ENCODE peak calls at places on chromosomes 12 and 14, in six cellular contexts. G is H54; D is WTC11; F is cerebellar nuclear complex; Y is ELR; H is stimulated activated naive CD8-positive, alpha-beta T cell treated with anti-CD3 and anti-CD28 coated beads, Interleukin-15, amount 100 ng/mL, for 72 hours. J is an unnamed sample.

GRCh38 chr12:101839324-101840283 is 8.8 kb upstream of the GNPTAB start:
- DNase-seq in G (no peak), D (peak; percentile 74), F (peak; percentile 18), Y (peak; percentile 76), H (peak; percentile 55), J (peak; percentile 60)

GRCh38 chr14:89616425-89617141 is 199.6 kb upstream of the FOXN3 start:
- DNase-seq in G (no peak), D (no peak), F (no peak), Y (peak; percentile 14), H (peak; percentile 54), J (no peak)

GRCh38 chr12:96193725-96194571 is at the start of gene ELK3:
- DNase-seq in G (peak; percentile 51), D (peak; percentile 45), F (peak; percentile 9), Y (peak; percentile 82), H (peak; percentile 48), J (peak; percentile 71)

GRCh38 chr14:61065671-61066070 is 84.6 kb downstream of the SLC38A6 start:
- DNase-seq in G (no peak), D (no peak), F (no peak), Y (no peak), H (no peak), J (no peak)

GRCh38 chr12:45762185-45763110 is 32.9 kb downstream of the ARID2 start:
- DNase-seq in G (no peak), D (no peak), F (no peak), Y (peak; percentile 68), H (no peak), J (peak; percentile 41)

GRCh38 chr14:22386924-22387775 is 201.9 kb downstream of the DAD1 start:
- DNase-seq in G (peak; percentile 29), D (peak; percentile 72), F (peak; percentile 16), Y (peak; percentile 77), H (no peak), J (peak; percentile 82)

GRCh38 chr12:44847888-44848770 is 28.0 kb downstream of the NELL2 start:
- DNase-seq in G (no peak), D (no peak), F (no peak), Y (no peak), H (peak; percentile 81), J (no peak)

GRCh38 chr12:58633479-58633878 is 286.8 kb downstream of the LRIG3 start:
- DNase-seq in G (no peak), D (no peak), F (no peak), Y (no peak), H (no peak), J (no peak)

GRCh38 chr12:32877670-32878459 is 18.7 kb downstream of the PKP2 start:
- DNase-seq in G (no peak), D (no peak), F (peak; percentile 90), Y (no peak), H (no peak), J (peak; percentile 14)

GRCh38 chr14:76770521-76771431 is 9.5 kb downstream of the VASH1 start:
- DNase-seq in G (no peak), D (no peak), F (no peak), Y (no peak), H (no peak), J (no peak)

GRCh38 chr14:64879635-64880381 is at the start of gene SPTB:
- DNase-seq in G (peak; percentile 16), D (peak; percentile 59), F (peak; percentile 47), Y (no peak), H (peak; percentile 63), J (peak; percentile 55)

GRCh38 chr14:37091651-37092050 is 80.8 kb downstream of the SLC25A21 start:
- DNase-seq in G (no peak), D (no peak), F (no peak), Y (no peak), H (no peak), J (no peak)

GRCh38 chr12:58420496-58420895 is 479.1 kb downstream of the ATP23 start:
- DNase-seq in G (no peak), D (no peak), F (no peak), Y (peak; percentile 79), H (no peak), J (no peak)

GRCh38 chr14:104604461-104605449 is at the start of gene TMEM179:
- DNase-seq in G (no peak), D (peak; percentile 71), F (no peak), Y (no peak), H (no peak), J (no peak)

GRCh38 chr14:98959410-98959809 is 312.6 kb downstream of the BCL11B start:
- DNase-seq in G (no peak), D (no peak), F (no peak), Y (no peak), H (no peak), J (no peak)

GRCh38 chr14:23663127-23663526 is 27.0 kb downstream of the DHRS2 start:
- DNase-seq in G (no peak), D (no peak), F (no peak), Y (no peak), H (no peak), J (no peak)